ENCODE peak calls at places on chromosomes 11 and 22, in ten cellular contexts. One of them, this sample, is unnamed.

GRCh38 chr11:44066732-44067131 is 662 bp downstream of the ACCS start:
- DNase-seq in caudate nucleus: no peak
- DNase-seq in AG08395: peak; percentile 72
- DNase-seq in activated CD4-positive, alpha-beta memory T cell treated with anti-CD3 and anti-CD28 coated beads, Interleukin-2, amount 10 ng/mL, durations not matched to agents 7 days and 5 days: no peak
- DNase-seq in GM23338: no peak
- DNase-seq in HEK293T: peak; percentile 28
- DNase-seq in HS-5: peak; percentile 60
- DNase-seq in aorta: no peak
- DNase-seq in astrocyte of the hippocampus: peak; percentile 51
- DNase-seq in GM13976: no peak
- DNase-seq in this sample: no peak

GRCh38 chr11:27307232-27307631 is 55.8 kb downstream of the CCDC34 start:
- DNase-seq in caudate nucleus: no peak
- DNase-seq in AG08395: no peak
- DNase-seq in activated CD4-positive, alpha-beta memory T cell treated with anti-CD3 and anti-CD28 coated beads, Interleukin-2, amount 10 ng/mL, durations not matched to agents 7 days and 5 days: no peak
- DNase-seq in GM23338: no peak
- DNase-seq in HEK293T: no peak
- DNase-seq in HS-5: no peak
- DNase-seq in aorta: no peak
- DNase-seq in astrocyte of the hippocampus: no peak
- DNase-seq in GM13976: no peak
- DNase-seq in this sample: no peak

GRCh38 chr22:29230916-29231875 is 25.5 kb downstream of the EMID1 start:
- DNase-seq in caudate nucleus: no peak
- DNase-seq in AG08395: no peak
- DNase-seq in activated CD4-positive, alpha-beta memory T cell treated with anti-CD3 and anti-CD28 coated beads, Interleukin-2, amount 10 ng/mL, durations not matched to agents 7 days and 5 days: no peak
- DNase-seq in GM23338: no peak
- DNase-seq in HEK293T: no peak
- DNase-seq in HS-5: no peak
- DNase-seq in aorta: no peak
- DNase-seq in astrocyte of the hippocampus: no peak
- DNase-seq in GM13976: no peak
- DNase-seq in this sample: no peak

GRCh38 chr11:789951-790350 is at the start of gene CEND1:
- DNase-seq in caudate nucleus: peak; percentile 68
- DNase-seq in AG08395: peak; percentile 75
- DNase-seq in activated CD4-positive, alpha-beta memory T cell treated with anti-CD3 and anti-CD28 coated beads, Interleukin-2, amount 10 ng/mL, durations not matched to agents 7 days and 5 days: peak; percentile 68
- DNase-seq in GM23338: peak; percentile 79
- DNase-seq in HEK293T: peak; percentile 48
- DNase-seq in HS-5: no peak
- DNase-seq in aorta: no peak
- DNase-seq in astrocyte of the hippocampus: peak; percentile 85
- DNase-seq in GM13976: peak; percentile 83
- DNase-seq in this sample: no peak

GRCh38 chr11:65041206-65042035 is at the start of gene SAC3D1:
- DNase-seq in caudate nucleus: no peak
- DNase-seq in AG08395: peak; percentile 55
- DNase-seq in activated CD4-positive, alpha-beta memory T cell treated with anti-CD3 and anti-CD28 coated beads, Interleukin-2, amount 10 ng/mL, durations not matched to agents 7 days and 5 days: peak; percentile 76
- DNase-seq in GM23338: peak; percentile 72
- DNase-seq in HEK293T: peak; percentile 63
- DNase-seq in HS-5: no peak
- DNase-seq in aorta: no peak
- DNase-seq in astrocyte of the hippocampus: peak; percentile 85
- DNase-seq in GM13976: peak; percentile 81
- DNase-seq in this sample: no peak

GRCh38 chr11:14518820-14519219 is 1.4 kb downstream of the PSMA1 start:
- DNase-seq in caudate nucleus: no peak
- DNase-seq in AG08395: no peak
- DNase-seq in activated CD4-positive, alpha-beta memory T cell treated with anti-CD3 and anti-CD28 coated beads, Interleukin-2, amount 10 ng/mL, durations not matched to agents 7 days and 5 days: no peak
- DNase-seq in GM23338: no peak
- DNase-seq in HEK293T: no peak
- DNase-seq in HS-5: no peak
- DNase-seq in aorta: no peak
- DNase-seq in astrocyte of the hippocampus: no peak
- DNase-seq in GM13976: no peak
- DNase-seq in this sample: no peak

GRCh38 chr11:29159552-29160465 is 857.0 kb downstream of the KCNA4 start:
- DNase-seq in caudate nucleus: no peak
- DNase-seq in AG08395: peak; percentile 80
- DNase-seq in activated CD4-positive, alpha-beta memory T cell treated with anti-CD3 and anti-CD28 coated beads, Interleukin-2, amount 10 ng/mL, durations not matched to agents 7 days and 5 days: no peak
- DNase-seq in GM23338: peak; percentile 84
- DNase-seq in HEK293T: peak; percentile 55
- DNase-seq in HS-5: peak; percentile 41
- DNase-seq in aorta: no peak
- DNase-seq in astrocyte of the hippocampus: peak; percentile 92
- DNase-seq in GM13976: peak; percentile 3
- DNase-seq in this sample: peak; percentile 17

GRCh38 chr11:13479688-13480087 is 16.1 kb downstream of the PTH start:
- DNase-seq in caudate nucleus: no peak
- DNase-seq in AG08395: no peak
- DNase-seq in activated CD4-positive, alpha-beta memory T cell treated with anti-CD3 and anti-CD28 coated beads, Interleukin-2, amount 10 ng/mL, durations not matched to agents 7 days and 5 days: no peak
- DNase-seq in GM23338: no peak
- DNase-seq in HEK293T: no peak
- DNase-seq in HS-5: no peak
- DNase-seq in aorta: no peak
- DNase-seq in astrocyte of the hippocampus: no peak
- DNase-seq in GM13976: no peak
- DNase-seq in this sample: no peak

GRCh38 chr11:27642954-27643353 is 57.3 kb downstream of the BDNF start:
- DNase-seq in caudate nucleus: no peak
- DNase-seq in AG08395: no peak
- DNase-seq in activated CD4-positive, alpha-beta memory T cell treated with anti-CD3 and anti-CD28 coated beads, Interleukin-2, amount 10 ng/mL, durations not matched to agents 7 days and 5 days: no peak
- DNase-seq in GM23338: no peak
- DNase-seq in HEK293T: no peak
- DNase-seq in HS-5: no peak
- DNase-seq in aorta: no peak
- DNase-seq in astrocyte of the hippocampus: no peak
- DNase-seq in GM13976: no peak
- DNase-seq in this sample: no peak

GRCh38 chr22:37784829-37785495 is 22.8 kb upstream of the GCAT start:
- DNase-seq in caudate nucleus: no peak
- DNase-seq in AG08395: no peak
- DNase-seq in activated CD4-positive, alpha-beta memory T cell treated with anti-CD3 and anti-CD28 coated beads, Interleukin-2, amount 10 ng/mL, durations not matched to agents 7 days and 5 days: no peak
- DNase-seq in GM23338: no peak
- DNase-seq in HEK293T: no peak
- DNase-seq in HS-5: no peak
- DNase-seq in aorta: no peak
- DNase-seq in astrocyte of the hippocampus: no peak
- DNase-seq in GM13976: no peak
- DNase-seq in this sample: no peak

GRCh38 chr11:67652965-67653845 is 2.7 kb upstream of the ACY3 start:
- DNase-seq in caudate nucleus: no peak
- DNase-seq in AG08395: no peak
- DNase-seq in activated CD4-positive, alpha-beta memory T cell treated with anti-CD3 and anti-CD28 coated beads, Interleukin-2, amount 10 ng/mL, durations not matched to agents 7 days and 5 days: no peak
- DNase-seq in GM23338: no peak
- DNase-seq in HEK293T: no peak
- DNase-seq in HS-5: no peak
- DNase-seq in aorta: peak; percentile 25
- DNase-seq in astrocyte of the hippocampus: no peak
- DNase-seq in GM13976: no peak
- DNase-seq in this sample: no peak

GRCh38 chr11:124752471-124753100 is 531 bp upstream of the VSIG2 start:
- DNase-seq in caudate nucleus: no peak
- DNase-seq in AG08395: no peak
- DNase-seq in activated CD4-positive, alpha-beta memory T cell treated with anti-CD3 and anti-CD28 coated beads, Interleukin-2, amount 10 ng/mL, durations not matched to agents 7 days and 5 days: no peak
- DNase-seq in GM23338: peak; percentile 60
- DNase-seq in HEK293T: no peak
- DNase-seq in HS-5: no peak
- DNase-seq in aorta: no peak
- DNase-seq in astrocyte of the hippocampus: no peak
- DNase-seq in GM13976: no peak
- DNase-seq in this sample: no peak

GRCh38 chr11:130390071-130390758 is 38.2 kb downstream of the ADAMTS8 start:
- DNase-seq in caudate nucleus: peak; percentile 24
- DNase-seq in AG08395: peak; percentile 75
- DNase-seq in activated CD4-positive, alpha-beta memory T cell treated with anti-CD3 and anti-CD28 coated beads, Interleukin-2, amount 10 ng/mL, durations not matched to agents 7 days and 5 days: no peak
- DNase-seq in GM23338: peak; percentile 55
- DNase-seq in HEK293T: peak; percentile 41
- DNase-seq in HS-5: peak; percentile 25
- DNase-seq in aorta: peak; percentile 36
- DNase-seq in astrocyte of the hippocampus: peak; percentile 78
- DNase-seq in GM13976: no peak
- DNase-seq in this sample: peak; percentile 23

GRCh38 chr11:660681-661444 is 23.8 kb downstream of the DRD4 start:
- DNase-seq in caudate nucleus: no peak
- DNase-seq in AG08395: no peak
- DNase-seq in activated CD4-positive, alpha-beta memory T cell treated with anti-CD3 and anti-CD28 coated beads, Interleukin-2, amount 10 ng/mL, durations not matched to agents 7 days and 5 days: no peak
- DNase-seq in GM23338: no peak
- DNase-seq in HEK293T: no peak
- DNase-seq in HS-5: no peak
- DNase-seq in aorta: no peak
- DNase-seq in astrocyte of the hippocampus: no peak
- DNase-seq in GM13976: no peak
- DNase-seq in this sample: no peak

GRCh38 chr11:134514354-134514951 is 102.4 kb upstream of the B3GAT1 start:
- DNase-seq in caudate nucleus: no peak
- DNase-seq in AG08395: no peak
- DNase-seq in activated CD4-positive, alpha-beta memory T cell treated with anti-CD3 and anti-CD28 coated beads, Interleukin-2, amount 10 ng/mL, durations not matched to agents 7 days and 5 days: no peak
- DNase-seq in GM23338: no peak
- DNase-seq in HEK293T: no peak
- DNase-seq in HS-5: no peak
- DNase-seq in aorta: peak; percentile 48
- DNase-seq in astrocyte of the hippocampus: no peak
- DNase-seq in GM13976: no peak
- DNase-seq in this sample: no peak

GRCh38 chr11:59713745-59714144 is at the start of gene OR10V1:
- DNase-seq in caudate nucleus: no peak
- DNase-seq in AG08395: no peak
- DNase-seq in activated CD4-positive, alpha-beta memory T cell treated with anti-CD3 and anti-CD28 coated beads, Interleukin-2, amount 10 ng/mL, durations not matched to agents 7 days and 5 days: no peak
- DNase-seq in GM23338: no peak
- DNase-seq in HEK293T: no peak
- DNase-seq in HS-5: no peak
- DNase-seq in aorta: no peak
- DNase-seq in astrocyte of the hippocampus: no peak
- DNase-seq in GM13976: no peak
- DNase-seq in this sample: no peak

This sample was measured in Jurkat, Clone E6-1.